ENCODE peak calls at places on chromosome 5, in ten cellular contexts. M, W, B, E, D, P, S, I, Y and T are unnamed samples. For H3K36me3, the result is how much of the 10 kb centered on the place peaks cover.

GRCh38 chr5:149957855-149958254 is 2.7 kb upstream of the SLC26A2 start:
- DNase-seq in M (no peak), W (no peak), B (no peak), E (no peak), D (no peak), P (no peak), S (no peak), I (no peak), Y (peak), T (no peak)

GRCh38 chr5:16548812-16549211 is 68.0 kb downstream of the RETREG1 start:
- DNase-seq in M (no peak), W (no peak), B (no peak), E (no peak), D (no peak), P (no peak), S (no peak), I (no peak), Y (no peak), T (no peak)

GRCh38 chr5:57505640-57506039 is 23.0 kb upstream of the ACTBL2 start:
- DNase-seq in M (no peak), W (no peak), B (no peak), E (no peak), D (no peak), P (no peak), S (no peak), I (no peak), Y (no peak), T (no peak)

GRCh38 chr5:123283537-123283936 is 139.7 kb downstream of the CEP120 start:
- DNase-seq in M (no peak), W (no peak), B (no peak), E (no peak), D (no peak), P (no peak), S (no peak), I (no peak), Y (no peak), T (no peak)

GRCh38 chr5:15899481-15899880 is 280.1 kb downstream of the MARCHF11 start:
- DNase-seq in M (no peak), W (no peak), B (no peak), E (no peak), D (no peak), P (no peak), S (no peak), I (no peak), Y (no peak), T (no peak)

GRCh38 chr5:88729476-88730182 is 153.4 kb downstream of the MEF2C start:
- DNase-seq in M (peak), W (peak), B (peak), E (peak), D (peak), P (no peak), S (peak), I (peak), Y (peak), T (no peak)

GRCh38 chr5:54136666-54137440 is 173.5 kb downstream of the ARL15 start:
- DNase-seq in M (no peak), W (no peak), B (no peak), E (no peak), D (no peak), P (no peak), S (no peak), I (no peak), Y (no peak), T (no peak)

GRCh38 chr5:102778478-102778877 is 23.4 kb downstream of the PAM start:
- DNase-seq in M (no peak), W (no peak), B (no peak), E (no peak), D (no peak), P (no peak), S (peak), I (peak), Y (no peak), T (no peak)

GRCh38 chr5:41115281-41115680 is 44.1 kb upstream of the MROH2B start:
- DNase-seq in M (no peak), W (no peak), B (no peak), E (no peak), D (no peak), P (no peak), S (peak), I (no peak), Y (no peak), T (no peak)

GRCh38 chr5:80140496-80140895 is 105.3 kb downstream of the THBS4 start:
- DNase-seq in M (no peak), W (no peak), B (peak), E (no peak), D (no peak), P (no peak), S (no peak), I (no peak), Y (no peak), T (no peak)

GRCh38 chr5:81425569-81425968 is 31.6 kb upstream of the ACOT12 start:
- DNase-seq in M (no peak), W (no peak), B (no peak), E (no peak), D (peak), P (no peak), S (peak), I (peak), Y (no peak), T (peak)

GRCh38 chr5:173829826-173830225 is 58.3 kb upstream of the CPEB4 start:
- DNase-seq in M (no peak), W (no peak), B (no peak), E (no peak), D (no peak), P (no peak), S (peak), I (peak), Y (no peak), T (peak)

GRCh38 chr5:69206528-69207190 is 17.3 kb downstream of the CENPH start:
- DNase-seq in M (no peak), W (no peak), B (no peak), E (no peak), D (no peak), P (no peak), S (no peak), I (peak), Y (peak), T (peak)

GRCh38 chr5:124596595-124597388 is 149.6 kb downstream of the ZNF608 start:
- DNase-seq in M (no peak), W (no peak), B (no peak), E (peak), D (no peak), P (no peak), S (peak), I (peak), Y (peak), T (peak)

GRCh38 chr5:87394407-87394806 is 18.3 kb downstream of the CCNH start:
- DNase-seq in M (no peak), W (no peak), B (no peak), E (no peak), D (no peak), P (no peak), S (peak), I (peak), Y (no peak), T (peak)

GRCh38 chr5:159051431-159052281 is 48.1 kb downstream of the EBF1 start:
- DNase-seq in M (peak), W (peak), B (peak), E (no peak), D (no peak), P (peak), S (peak), I (no peak), Y (no peak), T (no peak)

GRCh38 chr5:142998316-142998862 is 228.2 kb downstream of the ARHGAP26 start:
- DNase-seq in M (no peak), W (no peak), B (no peak), E (no peak), D (no peak), P (no peak), S (no peak), I (no peak), Y (no peak), T (no peak)

GRCh38 chr5:31963358-31963757 is 210.8 kb downstream of the GOLPH3 start:
- DNase-seq in M (peak), W (no peak), B (no peak), E (no peak), D (no peak), P (no peak), S (no peak), I (no peak), Y (no peak), T (no peak)

GRCh38 chr5:71693828-71694427 is 25.1 kb upstream of the CARTPT start:
- DNase-seq in M (no peak), W (no peak), B (no peak), E (no peak), D (no peak), P (no peak), S (no peak), I (no peak), Y (peak), T (no peak)

GRCh38 chr5:123785160-123786001 is 273.4 kb downstream of the CSNK1G3 start:
- DNase-seq in M (no peak), W (no peak), B (no peak), E (no peak), D (no peak), P (no peak), S (peak), I (peak), Y (no peak), T (no peak)

GRCh38 chr5:143243103-143243502 is 160.4 kb downstream of the NR3C1 start:
- DNase-seq in M (no peak), W (no peak), B (no peak), E (no peak), D (no peak), P (no peak), S (no peak), I (no peak), Y (no peak), T (no peak)

GRCh38 chr5:137201876-137202275 is 297.2 kb downstream of the SPOCK1 start:
- DNase-seq in M (no peak), W (peak), B (no peak), E (no peak), D (no peak), P (no peak), S (peak), I (peak), Y (no peak), T (no peak)

GRCh38 chr5:139796061-139796806 is 626 bp downstream of the PSD2 start:
- DNase-seq in M (no peak), W (no peak), B (no peak), E (no peak), D (no peak), P (peak), S (no peak), I (no peak), Y (no peak), T (no peak)

GRCh38 chr5:139514486-139514856 is 31.9 kb upstream of the STING1 start:
- DNase-seq in M (no peak), W (no peak), B (no peak), E (no peak), D (no peak), P (no peak), S (no peak), I (peak), Y (no peak), T (no peak)

GRCh38 chr5:149915392-149916260 is 29.0 kb downstream of the PDE6A start:
- DNase-seq in M (no peak), W (no peak), B (no peak), E (no peak), D (no peak), P (no peak), S (no peak), I (peak), Y (peak), T (peak)

GRCh38 chr5:125313555-125313954 is 567.1 kb upstream of the ZNF608 start:
- DNase-seq in M (no peak), W (no peak), B (no peak), E (no peak), D (no peak), P (no peak), S (no peak), I (no peak), Y (no peak), T (no peak)

GRCh38 chr5:134794136-134794535 is 35.6 kb downstream of the DDX46 start:
- DNase-seq in M (no peak), W (no peak), B (no peak), E (no peak), D (no peak), P (no peak), S (no peak), I (peak), Y (no peak), T (no peak)

GRCh38 chr5:91851670-91852069 is 468.6 kb upstream of the ARRDC3 start:
- DNase-seq in M (no peak), W (no peak), B (no peak), E (no peak), D (no peak), P (no peak), S (no peak), I (no peak), Y (no peak), T (no peak)

GRCh38 chr5:76801803-76802195 is 17.0 kb upstream of the F2RL1 start:
- DNase-seq in M (no peak), W (no peak), B (no peak), E (no peak), D (no peak), P (no peak), S (no peak), I (no peak), Y (no peak), T (no peak)

DNA sequence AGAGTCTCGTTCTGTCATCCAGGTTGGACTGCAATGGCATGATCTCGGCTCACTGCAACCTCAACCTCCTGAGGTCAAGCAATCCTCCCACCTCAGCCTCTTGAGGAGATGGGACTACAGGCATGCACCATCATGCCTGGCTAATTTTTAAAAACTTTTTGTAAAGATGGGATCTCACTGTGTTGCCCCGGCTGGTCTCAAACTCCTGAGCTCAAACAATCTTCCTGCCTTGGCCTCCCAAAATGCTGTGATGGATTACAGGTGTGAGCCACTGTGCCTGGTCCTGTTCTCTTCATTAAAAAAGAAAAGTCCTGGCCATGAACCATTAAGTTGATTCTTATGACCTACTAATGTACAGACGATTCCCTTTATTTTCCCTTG is 54.7 kb downstream of the ERAP1 start:
- DNase-seq in M (no peak), W (no peak), B (no peak), E (no peak), D (no peak), P (no peak), S (no peak), I (no peak), Y (no peak), T (no peak)
- H3K36me3 ChIP-seq in M (half or more), W (half or more), B (half or more), E (under half), D (under half), P (under half), S (half or more), I (under half), Y (under half), T (under half)

GRCh38 chr5:136047858-136048257 is 19.1 kb downstream of the TGFBI start:
- DNase-seq in M (no peak), W (peak), B (no peak), E (no peak), D (no peak), P (no peak), S (no peak), I (no peak), Y (no peak), T (no peak)
- H3K36me3 ChIP-seq in M (half or more), W (half or more), B (under half), E (under half), D (under half), P (under half), S (half or more), I (under half), Y (under half), T (under half)

GRCh38 chr5:83485842-83486241 is 14.3 kb downstream of the VCAN start:
- DNase-seq in M (no peak), W (no peak), B (no peak), E (no peak), D (no peak), P (no peak), S (no peak), I (no peak), Y (no peak), T (no peak)

GRCh38 chr5:83487155-83487554 is 15.6 kb downstream of the VCAN start:
- DNase-seq in M (no peak), W (no peak), B (no peak), E (no peak), D (no peak), P (no peak), S (no peak), I (no peak), Y (no peak), T (no peak)

GRCh38 chr5:83484294-83484693 is 12.8 kb downstream of the VCAN start:
- DNase-seq in M (no peak), W (no peak), B (no peak), E (no peak), D (no peak), P (no peak), S (no peak), I (no peak), Y (no peak), T (no peak)

GRCh38 chr5:83488271-83488670 is 16.7 kb downstream of the VCAN start:
- DNase-seq in M (no peak), W (no peak), B (no peak), E (no peak), D (no peak), P (no peak), S (no peak), I (no peak), Y (no peak), T (no peak)

DNA sequence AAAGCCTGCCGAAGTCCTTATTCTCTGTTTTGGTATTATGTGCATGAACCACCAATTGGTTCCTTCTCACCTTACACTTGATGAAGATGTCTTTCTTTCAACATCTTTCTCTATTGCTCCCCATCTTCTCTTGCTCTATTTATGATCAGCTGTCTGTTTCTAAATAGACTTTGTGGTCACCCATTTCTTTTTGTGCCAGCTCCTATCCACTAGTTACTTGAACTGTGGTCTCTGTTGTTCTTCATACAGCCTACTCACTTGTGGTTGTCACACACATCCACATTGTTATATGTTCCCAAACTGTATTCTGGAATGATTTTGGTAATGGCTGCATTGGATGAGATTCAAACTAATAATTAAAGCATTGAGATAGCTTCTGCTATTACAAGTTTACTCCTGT is 11.4 kb downstream of the VCAN start:
- DNase-seq in M (no peak), W (no peak), B (no peak), E (no peak), D (no peak), P (no peak), S (no peak), I (no peak), Y (no peak), T (no peak)
- H3K36me3 ChIP-seq in M (under half), W (under half), B (under half), E (under half), D (under half), P (under half), S (half or more), I (under half), Y (under half), T (under half)

GRCh38 chr5:10618311-10618710 is 54.4 kb downstream of the ANKRD33B start:
- DNase-seq in M (no peak), W (no peak), B (no peak), E (no peak), D (no peak), P (no peak), S (no peak), I (no peak), Y (no peak), T (no peak)
- H3K36me3 ChIP-seq in M (under half), W (under half), B (under half), E (under half), D (under half), P (under half), S (under half), I (under half), Y (under half), T (under half)

GRCh38 chr5:176388003-176388340 is 426 bp downstream of the NOP16 start:
- DNase-seq in M (no peak), W (no peak), B (no peak), E (no peak), D (no peak), P (no peak), S (peak), I (no peak), Y (peak), T (no peak)

GRCh38 chr5:176389114-176389768 is 690 bp downstream of the HIGD2A start:
- DNase-seq in M (no peak), W (no peak), B (no peak), E (no peak), D (no peak), P (no peak), S (no peak), I (no peak), Y (no peak), T (no peak)

GRCh38 chr5:176388341-176389113 is at the start of the genes HIGD2A and NOP16:
- DNase-seq in M (peak), W (peak), B (peak), E (peak), D (peak), P (peak), S (peak), I (peak), Y (peak), T (peak)

GRCh38 chr5:176386491-176386890 is 1.9 kb downstream of the NOP16 start:
- DNase-seq in M (no peak), W (no peak), B (no peak), E (no peak), D (no peak), P (no peak), S (no peak), I (no peak), Y (no peak), T (no peak)

GRCh38 chr5:176387384-176387925 is 943 bp downstream of the NOP16 start:
- DNase-seq in M (no peak), W (no peak), B (no peak), E (no peak), D (no peak), P (peak), S (peak), I (no peak), Y (no peak), T (no peak)
- H3K36me3 ChIP-seq in M (half or more), W (under half), B (under half), E (under half), D (under half), P (under half), S (half or more), I (under half), Y (under half), T (under half)

DNA sequence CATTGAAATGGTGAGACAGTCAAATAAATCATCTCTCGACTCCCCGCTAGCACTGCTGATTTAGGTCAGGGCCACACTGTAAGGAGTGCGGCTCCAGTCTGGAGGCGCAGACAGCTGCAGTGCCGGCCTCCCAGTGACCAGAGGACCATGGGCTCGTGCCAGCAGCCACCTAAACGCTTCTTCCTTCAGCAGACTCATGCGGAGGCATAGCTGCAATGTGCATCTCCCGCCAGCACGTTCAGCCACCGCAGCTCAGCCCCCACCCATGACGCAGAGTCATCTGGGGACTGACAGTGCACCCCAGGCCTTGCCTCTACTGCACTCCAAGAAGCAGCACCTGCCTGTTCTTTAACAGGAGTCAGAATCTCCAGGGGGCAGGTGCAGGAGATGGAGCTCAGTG is 13.6 kb upstream of the MAPK9 start:
- DNase-seq in M (no peak), W (peak), B (no peak), E (no peak), D (no peak), P (no peak), S (no peak), I (no peak), Y (no peak), T (no peak)
- H3K36me3 ChIP-seq in M (under half), W (under half), B (under half), E (under half), D (under half), P (under half), S (half or more), I (under half), Y (under half), T (under half)